ENCODE peak calls at places on chromosomes 5 and 9, in six cellular contexts. J, M, A, O, W and V are unnamed samples.

GRCh38 chr5:44294492-44294891 is 94.7 kb downstream of the FGF10 start:
- DNase-seq in A (no peak), W (peak), M (peak), O (no peak), J (no peak), V (no peak)

GRCh38 chr9:18605763-18606162 is 131.8 kb downstream of the ADAMTSL1 start:
- DNase-seq in J (no peak), O (no peak), W (peak), A (no peak), M (peak), V (no peak)

GRCh38 chr5:159301351-159301911 is 28.9 kb downstream of the IL12B start:
- DNase-seq in O (no peak), J (peak), W (no peak), A (no peak), M (no peak), V (no peak)

GRCh38 chr9:101508203-101508602 is 25.4 kb upstream of the RNF20 start:
- DNase-seq in J (no peak), O (no peak), W (no peak), M (no peak), A (no peak), V (no peak)

GRCh38 chr9:81292056-81292805 is 397.1 kb downstream of the TLE1 start:
- DNase-seq in A (no peak), J (no peak), M (no peak), O (peak), W (no peak), V (no peak)

GRCh38 chr9:13013976-13014375 is 239.2 kb downstream of the LURAP1L start:
- DNase-seq in O (no peak), W (no peak), A (no peak), M (no peak), J (no peak), V (no peak)

GRCh38 chr9:14246951-14247350 is 67.0 kb downstream of the NFIB start:
- DNase-seq in M (no peak), A (no peak), O (no peak), J (no peak), W (no peak), V (no peak)

GRCh38 chr5:41763096-41763495 is 107.1 kb downstream of the OXCT1 start:
- DNase-seq in W (no peak), J (no peak), M (no peak), A (no peak), O (no peak), V (no peak)

GRCh38 chr5:52895070-52895469 is 94.1 kb upstream of the ITGA2 start:
- DNase-seq in W (no peak), A (no peak), J (no peak), O (no peak), M (no peak), V (no peak)

GRCh38 chr9:123669355-123669754 is 260.6 kb downstream of the DENND1A start:
- DNase-seq in O (no peak), A (no peak), M (no peak), W (peak), J (no peak), V (peak)

GRCh38 chr5:57735754-57736153 is 253.1 kb upstream of the ACTBL2 start:
- DNase-seq in W (no peak), O (no peak), J (peak), A (no peak), M (no peak), V (no peak)

GRCh38 chr5:140351609-140352334 is 5.4 kb upstream of the HBEGF start:
- DNase-seq in O (peak), J (peak), W (no peak), M (no peak), A (no peak), V (peak)

GRCh38 chr9:129317179-129318011 is 139.3 kb upstream of the IER5L start:
- DNase-seq in J (no peak), M (no peak), O (peak), W (peak), A (no peak), V (no peak)

GRCh38 chr9:130461218-130461630 is 16.5 kb downstream of the ASS1 start:
- DNase-seq in O (peak), W (peak), A (peak), M (peak), J (peak), V (peak)

GRCh38 chr5:138807182-138807581 is 54.0 kb downstream of the CTNNA1 start:
- DNase-seq in W (no peak), A (no peak), J (no peak), M (no peak), O (no peak), V (no peak)

GRCh38 chr9:99103909-99104458 is 929 bp upstream of the TGFBR1 start:
- DNase-seq in O (peak), M (peak), A (peak), W (no peak), J (no peak), V (no peak)

GRCh38 chr9:95505676-95506437 is 10.9 kb downstream of the PTCH1 start:
- DNase-seq in O (peak), J (peak), M (peak), A (peak), W (peak), V (peak)

GRCh38 chr5:34688015-34688800 is 32.1 kb downstream of the RAI14 start:
- DNase-seq in W (no peak), O (no peak), M (no peak), J (no peak), A (no peak), V (no peak)

GRCh38 chr9:98706651-98707103 is 2.1 kb downstream of the GABBR2 start:
- DNase-seq in M (no peak), A (no peak), O (no peak), W (no peak), J (no peak), V (no peak)

GRCh38 chr9:113484258-113484730 is 20.8 kb downstream of the RGS3 start:
- DNase-seq in A (no peak), M (peak), J (no peak), W (no peak), O (no peak), V (no peak)

GRCh38 chr5:149605998-149606721 is 24.9 kb downstream of the ARHGEF37 start:
- DNase-seq in W (no peak), O (no peak), J (peak), A (no peak), M (no peak), V (no peak)

GRCh38 chr5:145791866-145792265 is 43.3 kb downstream of the PRELID2 start:
- DNase-seq in M (no peak), J (no peak), A (no peak), W (no peak), O (peak), V (no peak)

DNA sequence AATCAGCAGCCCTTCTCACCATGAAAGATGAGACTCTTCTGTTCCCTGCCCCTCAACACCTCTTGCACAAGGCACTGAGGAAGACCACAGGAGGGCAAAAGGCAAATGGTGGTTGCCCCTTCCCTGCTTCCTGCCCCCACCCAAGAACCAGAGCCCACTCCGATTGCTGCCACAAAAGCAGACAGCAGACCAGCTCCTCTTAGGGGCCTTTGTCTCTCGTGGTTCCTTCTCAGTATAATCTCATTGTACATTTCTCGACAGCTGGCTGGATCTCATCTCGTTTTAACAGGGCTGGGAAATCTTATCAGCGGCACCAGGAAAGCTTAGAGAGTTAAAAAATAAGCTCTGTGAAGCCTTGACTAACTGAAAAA is 1.1 kb downstream of the MVB12B start:
- DNase-seq in M (no peak), O (no peak), W (no peak), J (peak), A (no peak), V (no peak)
- H3K27ac ChIP-seq in M (peak), O (no peak), W (no peak), J (no peak), A (peak), V (no peak)

GRCh38 chr9:136663311-136663679 is 579 bp downstream of the EGFL7 start:
- DNase-seq in O (no peak), W (no peak), J (no peak), M (no peak), A (no peak), V (no peak)
- H3K27ac ChIP-seq in O (no peak), W (peak), J (no peak), M (peak), A (peak), V (no peak)

DNA sequence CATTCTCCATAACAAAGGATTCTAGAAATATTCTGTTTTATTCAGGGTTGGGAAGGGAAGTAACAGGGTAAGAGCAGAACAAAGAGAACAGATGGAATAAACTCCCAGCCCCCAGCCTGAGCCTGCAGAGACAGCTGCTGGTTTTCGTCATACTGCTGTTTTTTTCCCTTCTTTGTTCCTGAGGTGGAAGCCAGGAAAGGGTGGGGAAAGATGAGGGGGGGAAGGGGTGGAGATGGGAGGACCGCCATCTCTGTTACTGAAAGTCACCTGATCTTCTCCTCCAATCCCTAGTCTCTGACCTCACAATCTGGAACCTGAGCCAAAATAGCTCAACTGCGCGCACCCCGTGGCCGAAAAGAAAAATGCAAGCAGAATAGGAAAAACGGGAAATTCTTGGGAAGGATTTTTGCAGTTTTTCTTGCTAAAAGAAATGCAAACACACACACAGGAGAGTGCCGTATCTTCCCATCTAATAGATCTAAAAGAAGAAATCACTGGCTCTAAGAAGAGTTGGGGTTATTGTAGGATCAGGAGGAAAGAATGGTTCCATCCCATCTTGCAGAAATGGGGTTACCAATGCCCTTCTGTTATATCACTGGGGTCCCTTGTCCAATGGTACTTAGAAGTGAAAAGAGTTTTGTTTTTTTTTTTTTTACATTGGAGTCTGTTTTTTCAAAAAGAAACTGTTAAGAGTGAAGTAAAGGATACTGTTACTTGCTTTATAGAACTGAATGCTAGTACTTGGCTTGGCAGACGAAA is 57.9 kb downstream of the DIAPH1 start:
- DNase-seq in J (peak), A (peak), W (peak), O (peak), M (peak), V (peak)
- H3K27ac ChIP-seq in J (peak), A (peak), W (peak), O (peak), M (peak), V (no peak)

GRCh38 chr5:153573326-153574033 is 83.0 kb downstream of the GRIA1 start:
- DNase-seq in J (no peak), W (no peak), A (no peak), O (no peak), M (peak), V (no peak)

GRCh38 chr5:153572393-153572930 is 82.0 kb downstream of the GRIA1 start:
- DNase-seq in O (no peak), J (no peak), W (no peak), M (no peak), A (no peak), V (peak)

GRCh38 chr5:153565822-153566221 is 75.4 kb downstream of the GRIA1 start:
- DNase-seq in W (no peak), O (no peak), M (no peak), A (no peak), J (no peak), V (no peak)

GRCh38 chr5:153571157-153571556 is 80.7 kb downstream of the GRIA1 start:
- DNase-seq in J (no peak), W (no peak), M (no peak), A (no peak), O (no peak), V (no peak)

DNA sequence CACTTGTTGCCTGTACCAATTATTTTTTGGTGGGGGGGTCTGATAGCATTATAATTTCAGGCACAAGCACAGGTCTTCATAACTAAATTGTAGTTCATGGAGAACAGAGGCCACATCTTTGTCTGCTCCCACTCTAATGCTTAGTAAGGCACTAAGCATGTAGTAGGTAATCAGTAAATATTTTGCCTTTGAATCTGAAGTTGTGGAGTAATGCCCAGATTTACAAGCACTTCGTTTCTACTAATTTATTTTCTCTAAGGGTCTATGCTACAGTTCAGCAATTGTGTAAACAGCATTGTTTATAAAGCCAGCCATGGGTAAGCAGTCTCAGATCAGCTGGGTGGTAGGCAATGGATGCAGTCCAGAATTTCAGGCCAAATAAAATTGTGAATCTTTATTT is 78.6 kb downstream of the GRIA1 start:
- DNase-seq in W (no peak), M (no peak), A (no peak), J (no peak), O (no peak), V (no peak)
- H3K27ac ChIP-seq in W (no peak), M (no peak), A (no peak), J (no peak), O (no peak), V (no peak)

GRCh38 chr9:111644195-111644772 is 13.2 kb downstream of the DNAJC25 start:
- DNase-seq in M (no peak), A (no peak), O (no peak), J (no peak), W (no peak), V (no peak)
- H3K27ac ChIP-seq in M (no peak), A (no peak), O (no peak), J (no peak), W (no peak), V (no peak)

GRCh38 chr5:158267228-158267627 is 408.3 kb upstream of the CLINT1 start:
- DNase-seq in M (no peak), J (no peak), A (no peak), O (no peak), W (no peak), V (no peak)

GRCh38 chr5:158264264-158264663 is 405.3 kb upstream of the CLINT1 start:
- DNase-seq in M (no peak), W (no peak), A (no peak), J (no peak), O (no peak), V (no peak)

GRCh38 chr5:158265931-158266710 is 407.2 kb upstream of the CLINT1 start:
- DNase-seq in W (no peak), A (no peak), J (no peak), O (no peak), M (no peak), V (no peak)

DNA sequence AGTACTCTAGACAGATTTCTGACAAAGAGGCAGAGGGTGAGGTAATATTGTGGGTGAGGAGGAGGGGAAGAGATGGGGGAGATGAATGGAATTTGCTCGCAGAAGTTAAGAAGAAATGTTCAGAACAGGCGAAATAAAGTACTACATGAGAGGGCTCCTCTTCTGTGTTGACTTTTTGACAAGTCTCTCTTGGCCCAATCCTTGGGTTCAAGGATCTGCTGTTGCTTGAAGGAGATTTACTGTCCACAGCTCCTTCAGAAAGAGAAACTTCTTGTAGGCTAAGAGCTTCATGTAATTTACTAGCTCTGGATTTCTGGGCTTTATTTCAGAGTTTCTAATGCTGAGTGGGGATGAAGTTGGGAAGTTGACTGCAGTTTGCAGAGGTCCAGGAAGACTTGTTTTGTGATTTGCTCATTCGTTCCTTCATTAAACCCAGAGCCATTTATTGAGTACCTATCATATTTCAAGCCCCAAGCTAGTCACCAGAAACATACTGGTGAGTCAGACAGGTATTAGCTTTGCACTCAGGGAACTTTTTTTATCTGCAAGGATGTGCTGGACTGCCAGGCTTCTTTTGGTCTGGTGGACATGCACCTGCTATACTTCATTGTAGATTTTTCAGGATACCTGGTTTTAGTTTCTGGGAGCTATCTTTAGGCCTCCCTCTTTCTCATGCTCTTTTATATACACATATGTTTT is 402.9 kb upstream of the CLINT1 start:
- DNase-seq in A (no peak), J (no peak), W (no peak), O (no peak), M (no peak), V (no peak)
- H3K27ac ChIP-seq in A (no peak), J (no peak), W (no peak), O (no peak), M (no peak), V (no peak)

GRCh38 chr5:96751203-96752169 is 56.3 kb downstream of the ERAP1 start:
- DNase-seq in M (no peak), O (no peak), W (no peak), J (no peak), A (no peak), V (no peak)
- H3K27ac ChIP-seq in M (peak), O (no peak), W (no peak), J (no peak), A (peak), V (no peak)

GRCh38 chr5:151720195-151720594 is 33.5 kb upstream of the SPARC start:
- DNase-seq in W (no peak), A (no peak), J (no peak), M (no peak), O (no peak), V (no peak)

GRCh38 chr5:151719228-151719861 is 32.6 kb upstream of the SPARC start:
- DNase-seq in A (peak), J (peak), W (no peak), M (peak), O (peak), V (no peak)

GRCh38 chr5:151718653-151719052 is 31.9 kb upstream of the SPARC start:
- DNase-seq in A (no peak), J (no peak), O (no peak), M (no peak), W (no peak), V (no peak)

GRCh38 chr5:151721812-151722391 is 35.2 kb upstream of the SPARC start:
- DNase-seq in M (no peak), W (no peak), O (no peak), A (no peak), J (no peak), V (no peak)

GRCh38 chr5:151721087-151721646 is 34.5 kb upstream of the SPARC start:
- DNase-seq in O (no peak), A (no peak), M (no peak), J (no peak), W (no peak), V (no peak)
- H3K27ac ChIP-seq in O (no peak), A (no peak), M (no peak), J (peak), W (no peak), V (no peak)

DNA sequence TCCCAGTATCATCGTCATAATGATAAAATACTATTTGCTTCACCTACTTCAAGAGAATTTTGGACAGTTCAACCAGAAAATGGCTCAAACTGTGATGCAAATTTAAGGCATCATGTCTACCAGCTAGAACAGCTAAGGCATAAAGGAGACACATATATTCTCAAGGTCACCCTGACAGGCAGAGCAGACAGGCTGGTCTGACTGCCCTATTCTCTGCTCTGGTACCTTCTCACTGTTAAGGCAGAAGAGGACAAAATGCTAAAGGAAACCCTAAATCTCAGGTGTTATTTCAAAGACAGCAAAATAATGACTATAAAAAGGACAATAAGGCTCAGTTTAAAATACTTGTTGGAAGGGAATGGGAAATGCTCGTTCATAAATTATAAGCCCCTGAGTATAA is 87.2 kb downstream of the MRPS27 start:
- DNase-seq in A (no peak), J (no peak), O (no peak), M (no peak), W (no peak), V (no peak)
- H3K27ac ChIP-seq in A (no peak), J (no peak), O (no peak), M (no peak), W (no peak), V (no peak)